ENCODE peak calls at places on chromosomes 3 and 15, in eight cellular contexts. F, K, B, H, R, Q, U and N are unnamed samples.
A peak's percentile ranks its signal among the peaks of the same experiment; 100 is the strongest.

GRCh38 chr3:7779331-7779730 is 722.3 kb upstream of the LMCD1 start:
- DNase-seq in F (no peak), K (no peak), B (no peak), H (no peak), R (no peak), Q (no peak), U (no peak), N (peak; percentile 52)

GRCh38 chr15:29888651-29889050 is 66.4 kb upstream of the TJP1 start:
- DNase-seq in F (peak; percentile 70), K (no peak), B (peak; percentile 54), H (no peak), R (no peak), Q (no peak), U (peak; percentile 79), N (peak; percentile 21)

GRCh38 chr3:52356126-52356525 is 40.0 kb downstream of the DNAH1 start:
- DNase-seq in F (no peak), K (no peak), B (no peak), H (no peak), R (no peak), Q (no peak), U (no peak), N (no peak)

GRCh38 chr3:128910006-128910405 is 30.6 kb downstream of the ACAD9 start:
- DNase-seq in F (no peak), K (no peak), B (no peak), H (no peak), R (no peak), Q (no peak), U (no peak), N (no peak)

GRCh38 chr3:28322464-28322863 is 26.1 kb upstream of the ZCWPW2 start:
- DNase-seq in F (peak; percentile 57), K (no peak), B (no peak), H (peak; percentile 24), R (no peak), Q (no peak), U (peak; percentile 58), N (no peak)

GRCh38 chr3:171328419-171329082 is 131.7 kb downstream of the TNIK start:
- DNase-seq in F (no peak), K (peak; percentile 25), B (no peak), H (peak; percentile 48), R (no peak), Q (peak; percentile 12), U (peak; percentile 30), N (peak; percentile 43)

GRCh38 chr3:18751514-18751913 is 326.4 kb upstream of the SATB1 start:
- DNase-seq in F (no peak), K (no peak), B (no peak), H (no peak), R (no peak), Q (no peak), U (no peak), N (no peak)

GRCh38 chr15:74133071-74133702 is 2.8 kb downstream of the ISLR2 start:
- DNase-seq in F (peak; percentile 30), K (no peak), B (no peak), H (no peak), R (no peak), Q (peak; percentile 38), U (no peak), N (no peak)

GRCh38 chr3:189099505-189100290 is 72.1 kb upstream of the TPRG1 start:
- DNase-seq in F (no peak), K (no peak), B (no peak), H (no peak), R (no peak), Q (no peak), U (no peak), N (no peak)